ENCODE peak calls at places on chromosome 11, in four cellular contexts. C is transverse colon, H is cardiac muscle cell, J is tibial artery. D is an unnamed sample. For H3K4me1, the result is how much of the 10 kb centered on the place peaks cover.

GRCh38 chr11:75198278-75198948 is 42.2 kb upstream of the TPBGL start:
- DNase-seq in C (no peak), H (no peak), J (peak), D (no peak)

GRCh38 chr11:5288912-5289525 is 12.7 kb downstream of the OR51B4 start:
- DNase-seq in C (no peak), H (no peak), J (no peak), D (no peak)

GRCh38 chr11:45208135-45208534 is 61.7 kb downstream of the PRDM11 start:
- DNase-seq in C (no peak), H (no peak), J (no peak), D (no peak)

GRCh38 chr11:641806-642370 is 4.8 kb downstream of the DRD4 start:
- DNase-seq in C (no peak), H (no peak), J (no peak), D (no peak)

GRCh38 chr11:8099291-8099899 is 18.4 kb downstream of the TUB start:
- DNase-seq in C (peak), H (peak), J (peak), D (peak)

GRCh38 chr11:76824980-76825725 is 35.6 kb upstream of the ACER3 start:
- DNase-seq in C (no peak), H (no peak), J (no peak), D (no peak)

GRCh38 chr11:32426819-32427615 is 8.3 kb downstream of the WT1 start:
- DNase-seq in C (no peak), H (peak), J (no peak), D (no peak)

GRCh38 chr11:59551651-59552521 is 40.5 kb downstream of the OR4D9 start:
- DNase-seq in C (no peak), H (peak), J (no peak), D (no peak)

GRCh38 chr11:128021304-128022006 is 565.9 kb downstream of the ETS1 start:
- DNase-seq in C (no peak), H (peak), J (no peak), D (no peak)

GRCh38 chr11:55914482-55914881 is at the start of gene OR5W2:
- DNase-seq in C (no peak), H (no peak), J (no peak), D (no peak)

GRCh38 chr11:18792066-18792591 is 531 bp upstream of the PTPN5 start:
- DNase-seq in C (no peak), H (peak), J (peak), D (no peak)

GRCh38 chr11:123062892-123063395 is 1.0 kb upstream of the HSPA8 start:
- DNase-seq in C (no peak), H (peak), J (no peak), D (no peak)

GRCh38 chr11:47268448-47269001 is 1.4 kb upstream of the MADD start:
- DNase-seq in C (no peak), H (no peak), J (no peak), D (no peak)

GRCh38 chr11:47271328-47271727 is 1.4 kb downstream of the MADD start:
- DNase-seq in C (no peak), H (no peak), J (no peak), D (no peak)

GRCh38 chr11:47270331-47271271 is 668 bp downstream of the MADD start:
- DNase-seq in C (peak), H (peak), J (no peak), D (no peak)

GRCh38 chr11:47269002-47269828 is 718 bp upstream of the MADD start:
- DNase-seq in C (peak), H (peak), J (peak), D (peak)

DNA sequence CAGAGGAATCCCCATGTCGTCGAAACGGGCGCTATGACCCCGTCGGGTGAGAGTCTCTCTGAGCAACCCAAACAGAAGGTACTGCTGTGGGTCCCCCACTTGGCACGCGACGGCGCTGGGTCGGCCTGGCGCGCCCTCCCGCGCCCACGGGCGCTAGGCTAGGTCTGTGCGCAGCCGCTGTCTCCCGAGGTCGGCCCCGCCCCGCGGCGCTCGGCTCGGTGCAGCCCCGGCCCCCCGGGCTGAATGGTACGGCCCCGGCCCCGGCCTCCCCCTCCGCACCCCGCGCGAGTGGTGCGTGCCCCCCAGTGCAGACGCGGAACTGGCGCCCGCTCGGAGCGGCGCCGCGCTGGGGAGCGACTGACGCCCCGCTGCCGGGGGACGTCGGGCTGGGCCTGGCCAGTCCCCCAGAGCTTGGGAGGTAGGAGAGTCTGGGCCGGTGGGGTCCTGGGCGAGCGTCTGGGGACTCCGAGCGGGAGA is at the start of gene MADD:
- DNase-seq in C (peak), H (peak), J (peak), D (peak)
- H3K4me1 ChIP-seq in C (under half), H (under half), J (under half), D (under half)

GRCh38 chr11:117927926-117928325 is 1.3 kb downstream of the TMPRSS13 start:
- DNase-seq in C (no peak), H (no peak), J (peak), D (no peak)

GRCh38 chr11:117923773-117924172 is 5.4 kb downstream of the TMPRSS13 start:
- DNase-seq in C (no peak), H (no peak), J (peak), D (no peak)

GRCh38 chr11:117923275-117923674 is 5.9 kb downstream of the TMPRSS13 start:
- DNase-seq in C (no peak), H (no peak), J (peak), D (no peak)

GRCh38 chr11:117924631-117925170 is 4.5 kb downstream of the TMPRSS13 start:
- DNase-seq in C (no peak), H (no peak), J (peak), D (no peak)

DNA sequence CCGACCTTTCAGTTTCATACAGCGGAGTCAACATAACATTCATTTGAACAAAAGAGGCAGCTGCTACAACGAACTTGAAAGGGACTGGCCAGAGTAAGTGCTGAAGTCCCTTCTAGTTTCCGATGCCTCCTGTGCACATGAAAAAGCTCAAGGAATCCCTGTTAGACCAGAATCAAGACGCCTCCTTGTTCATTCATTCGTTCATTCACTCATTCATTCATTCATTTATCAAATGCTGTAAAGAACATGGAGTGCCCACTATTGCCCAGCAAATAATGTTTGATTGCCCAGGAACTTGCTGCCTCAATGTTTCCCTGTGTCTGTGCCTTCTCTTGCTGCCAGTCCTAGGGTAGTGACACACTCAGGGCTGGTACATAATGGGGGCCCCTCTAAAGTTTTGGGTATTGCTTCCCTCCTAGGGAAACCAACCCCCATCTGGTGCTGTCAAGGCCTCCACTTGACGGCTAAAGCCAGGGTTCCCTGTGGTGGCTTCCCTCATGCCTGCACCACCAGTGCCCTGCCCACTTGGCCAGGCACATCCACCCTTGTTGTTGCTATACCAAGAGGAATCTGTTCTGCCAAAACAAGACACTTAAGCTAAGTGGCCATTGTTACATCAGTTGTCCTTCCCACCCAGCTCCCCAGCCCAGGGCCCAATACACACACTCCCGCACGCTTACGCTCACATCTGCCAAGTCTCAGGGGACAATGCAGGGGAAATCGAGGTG is 3.8 kb downstream of the TMPRSS13 start:
- DNase-seq in C (no peak), H (no peak), J (peak), D (no peak)
- TF ChIP-seq CTCF in C (no peak), H (no peak), J (no peak), D (no peak)

DNA sequence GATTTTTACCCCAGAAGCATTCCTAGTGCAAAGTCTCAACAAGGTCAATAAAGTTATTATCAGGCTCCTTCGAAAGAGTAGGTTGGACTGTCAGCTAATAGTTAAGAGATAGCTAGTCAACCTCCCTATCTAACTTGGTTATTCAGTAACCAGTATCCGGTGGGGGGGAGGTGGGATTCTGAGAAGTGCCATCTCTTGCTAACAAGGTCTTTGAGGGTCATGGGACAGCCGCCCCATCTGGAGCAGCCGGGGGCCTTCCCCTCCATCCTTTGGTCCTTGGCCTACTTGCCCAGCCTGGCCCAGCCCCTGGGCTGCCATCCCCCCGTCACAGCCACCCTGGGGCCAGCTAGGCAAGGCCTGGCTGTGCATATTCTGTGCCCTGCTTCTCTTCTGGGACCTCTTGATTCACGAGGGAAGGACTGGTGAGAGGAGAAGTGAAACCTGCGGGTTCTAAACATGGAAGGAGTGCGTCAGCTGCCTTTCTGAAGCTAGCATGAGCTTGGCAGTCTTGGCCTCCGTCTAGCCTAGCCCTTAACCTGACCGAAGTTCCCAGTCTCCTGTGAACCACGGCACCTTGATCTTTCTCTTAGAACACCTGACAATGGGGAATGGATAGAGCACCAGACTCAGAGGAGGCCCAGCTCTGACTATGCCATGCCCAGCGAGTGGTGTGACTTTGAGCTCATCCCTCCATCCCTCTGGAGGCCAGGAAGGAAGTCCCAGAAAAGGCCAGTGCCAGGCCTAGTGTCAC is 9.3 kb downstream of the SLC37A2 start:
- DNase-seq in C (peak), H (no peak), J (no peak), D (no peak)
- H3K4me1 ChIP-seq in C (under half), H (under half), J (under half), D (under half)

DNA sequence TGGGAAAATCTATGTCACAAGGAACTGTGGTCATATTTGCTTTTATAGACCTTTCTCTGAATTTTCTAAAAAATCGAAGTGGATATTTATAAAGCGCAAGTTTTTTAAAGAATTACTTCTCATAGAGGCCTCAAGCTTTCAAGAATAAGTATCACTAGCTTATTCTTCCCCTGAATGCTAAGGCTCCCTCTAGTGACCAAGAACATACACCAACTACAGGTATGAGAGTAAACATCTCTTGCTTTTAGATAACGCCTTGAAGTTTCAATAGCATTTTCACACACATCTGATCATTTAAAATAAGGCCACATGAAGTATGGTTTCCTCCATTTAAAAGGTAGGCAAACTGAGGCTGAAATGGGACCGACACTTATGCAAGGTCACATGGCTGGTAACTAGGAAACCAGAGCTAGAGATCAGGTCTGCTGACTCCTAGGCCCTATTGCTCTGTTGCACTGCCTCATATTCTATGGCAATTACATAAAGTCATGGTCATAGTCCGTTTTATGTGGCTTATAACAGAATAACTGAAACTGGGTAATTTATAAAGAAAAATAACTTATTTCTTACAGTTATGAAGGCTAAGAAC is 66.5 kb downstream of the CCDC34 start:
- DNase-seq in C (no peak), H (peak), J (no peak), D (no peak)
- TF ChIP-seq CTCF in C (peak), H (peak), J (peak), D (peak)

GRCh38 chr11:70078095-70078795 is at the start of gene ANO1:
- DNase-seq in C (no peak), H (peak), J (peak), D (no peak)

GRCh38 chr11:70080763-70081162 is 2.6 kb downstream of the ANO1 start:
- DNase-seq in C (no peak), H (no peak), J (no peak), D (no peak)

GRCh38 chr11:70077411-70078094 is 564 bp upstream of the ANO1 start:
- DNase-seq in C (no peak), H (no peak), J (peak), D (no peak)

GRCh38 chr11:70079691-70080090 is 1.6 kb downstream of the ANO1 start:
- DNase-seq in C (no peak), H (no peak), J (peak), D (no peak)

GRCh38 chr11:70078796-70079616 is 889 bp downstream of the ANO1 start:
- DNase-seq in C (no peak), H (no peak), J (peak), D (no peak)
- H3K4me1 ChIP-seq in C (under half), H (under half), J (under half), D (under half)

GRCh38 chr11:78835646-78836045 is 261.0 kb upstream of the NARS2 start:
- DNase-seq in C (no peak), H (no peak), J (no peak), D (no peak)

GRCh38 chr11:78840190-78840589 is 265.5 kb upstream of the NARS2 start:
- DNase-seq in C (no peak), H (peak), J (no peak), D (no peak)

GRCh38 chr11:78838417-78838816 is 263.8 kb upstream of the NARS2 start:
- DNase-seq in C (no peak), H (no peak), J (no peak), D (no peak)

GRCh38 chr11:78840623-78841022 is 266.0 kb upstream of the NARS2 start:
- DNase-seq in C (no peak), H (peak), J (no peak), D (no peak)

GRCh38 chr11:78841451-78842060 is 266.9 kb upstream of the NARS2 start:
- DNase-seq in C (no peak), H (peak), J (no peak), D (no peak)
- TF ChIP-seq CTCF in C (no peak), H (no peak), J (no peak), D (no peak)

DNA sequence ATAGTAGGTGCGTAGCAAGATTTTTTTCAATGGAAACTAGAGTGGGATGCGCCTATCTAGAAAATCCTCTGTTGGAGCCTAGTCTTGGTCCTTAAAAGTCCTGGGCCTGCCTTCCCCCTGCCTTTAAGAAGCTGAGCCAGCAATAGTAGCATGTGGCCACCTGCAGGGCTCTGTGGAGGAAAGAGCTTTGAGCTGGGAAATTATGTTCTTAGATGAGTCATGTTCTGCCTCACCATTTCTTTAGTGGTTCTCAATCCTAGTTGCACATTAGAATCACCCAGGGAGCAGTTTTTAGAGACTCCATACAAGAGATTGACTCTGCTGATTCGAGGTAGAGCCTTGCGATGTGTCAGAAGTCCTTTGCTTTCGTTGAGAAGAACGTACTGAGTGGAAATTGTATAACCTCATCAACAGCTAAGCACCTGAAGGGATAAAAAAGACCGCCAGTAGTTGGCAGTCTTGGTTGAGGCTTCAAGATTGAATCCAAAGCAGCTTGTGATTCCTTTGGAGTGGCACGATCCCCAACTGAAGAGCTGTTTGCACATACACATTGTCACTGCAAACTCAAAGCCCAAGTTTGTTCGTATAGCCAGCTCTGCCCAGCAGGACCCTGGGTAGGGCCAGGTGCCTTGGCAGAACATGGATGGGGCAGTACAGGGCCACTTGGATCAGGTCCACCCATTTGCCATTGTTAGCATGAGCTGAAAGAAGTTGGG is 133.3 kb downstream of the COMMD9 start:
- DNase-seq in C (no peak), H (peak), J (no peak), D (no peak)
- H3K4me1 ChIP-seq in C (under half), H (under half), J (under half), D (under half)

GRCh38 chr11:48116437-48116836 is 100.2 kb upstream of the OR4B1 start:
- DNase-seq in C (no peak), H (no peak), J (no peak), D (no peak)
- TF ChIP-seq CTCF in C (no peak), H (no peak), J (no peak), D (no peak)

DNA sequence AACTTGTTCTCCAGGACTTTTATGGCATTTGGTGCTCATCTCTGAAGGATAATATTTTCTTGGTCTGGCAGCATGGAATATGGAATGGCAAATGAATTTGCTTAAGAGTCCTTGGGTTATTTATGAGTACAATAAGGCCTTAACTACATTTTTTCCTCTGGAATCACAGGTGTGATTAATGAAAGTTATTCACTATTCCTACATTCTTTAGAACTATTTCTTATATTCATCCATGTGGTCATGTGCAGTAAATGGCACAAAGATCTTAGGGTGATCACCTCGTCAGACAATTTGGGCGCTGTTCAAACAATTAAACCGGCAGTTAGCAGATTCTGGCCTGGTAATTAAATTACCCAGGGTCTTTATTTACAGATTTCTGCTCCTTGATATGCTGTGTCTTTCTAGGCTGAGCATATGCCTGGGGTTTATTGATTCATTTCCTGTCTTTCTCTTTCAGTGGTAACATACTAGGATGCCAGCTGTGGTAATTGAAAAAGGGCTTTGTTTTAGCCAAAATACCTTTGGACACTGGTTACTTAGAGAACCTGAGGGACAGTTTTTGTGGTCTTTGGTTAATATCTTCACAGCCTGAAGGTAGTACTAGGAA is 31.6 kb downstream of the SIK2 start:
- DNase-seq in C (no peak), H (peak), J (no peak), D (no peak)
- H3K4me1 ChIP-seq in C (half or more), H (under half), J (under half), D (under half)

GRCh38 chr11:72661486-72661885 is 12.7 kb downstream of the PDE2A start:
- DNase-seq in C (no peak), H (no peak), J (no peak), D (no peak)
- TF ChIP-seq CTCF in C (no peak), H (no peak), J (no peak), D (no peak)